ENCODE peak calls at places on chromosomes 11 and 22, in five cellular contexts. One of them, this sample, is unnamed.

GRCh38 chr11:97746832-97747231 is 1273.9 kb upstream of the CNTN5 start:
- DNase-seq in GM23338: no peak
- DNase-seq in brain microvascular endothelial cell: no peak
- DNase-seq in psoas muscle: no peak
- DNase-seq in neural progenitor cell: no peak
- DNase-seq in this sample: no peak

GRCh38 chr22:22210375-22210774 is 34.2 kb upstream of the VPREB1 start:
- DNase-seq in GM23338: no peak
- DNase-seq in brain microvascular endothelial cell: peak; percentile 56
- DNase-seq in psoas muscle: no peak
- DNase-seq in neural progenitor cell: no peak
- DNase-seq in this sample: no peak

GRCh38 chr11:57905439-57905838 is 118.2 kb upstream of the OR9Q1 start:
- DNase-seq in GM23338: no peak
- DNase-seq in brain microvascular endothelial cell: no peak
- DNase-seq in psoas muscle: no peak
- DNase-seq in neural progenitor cell: no peak
- DNase-seq in this sample: no peak

GRCh38 chr11:47331454-47332302 is 20.8 kb downstream of the MYBPC3 start:
- DNase-seq in GM23338: no peak
- DNase-seq in brain microvascular endothelial cell: no peak
- DNase-seq in psoas muscle: no peak
- DNase-seq in neural progenitor cell: no peak
- DNase-seq in this sample: peak; percentile 56

GRCh38 chr11:69958308-69958707 is 119.8 kb upstream of the ANO1 start:
- DNase-seq in GM23338: no peak
- DNase-seq in brain microvascular endothelial cell: peak; percentile 82
- DNase-seq in psoas muscle: no peak
- DNase-seq in neural progenitor cell: no peak
- DNase-seq in this sample: no peak

GRCh38 chr11:109783017-109783416 is 310.2 kb upstream of the ZC3H12C start:
- DNase-seq in GM23338: no peak
- DNase-seq in brain microvascular endothelial cell: no peak
- DNase-seq in psoas muscle: no peak
- DNase-seq in neural progenitor cell: no peak
- DNase-seq in this sample: no peak

GRCh38 chr22:41998361-41999261 is at the start of gene WBP2NL:
- DNase-seq in GM23338: peak; percentile 37
- DNase-seq in brain microvascular endothelial cell: peak; percentile 58
- DNase-seq in psoas muscle: peak; percentile 89
- DNase-seq in neural progenitor cell: no peak
- DNase-seq in this sample: peak; percentile 87

GRCh38 chr22:40189979-40190378 is 12.3 kb downstream of the TNRC6B start:
- DNase-seq in GM23338: no peak
- DNase-seq in brain microvascular endothelial cell: no peak
- DNase-seq in psoas muscle: no peak
- DNase-seq in neural progenitor cell: no peak
- DNase-seq in this sample: no peak

GRCh38 chr11:14119357-14119756 is 156.8 kb downstream of the SPON1 start:
- DNase-seq in GM23338: no peak
- DNase-seq in brain microvascular endothelial cell: no peak
- DNase-seq in psoas muscle: no peak
- DNase-seq in neural progenitor cell: no peak
- DNase-seq in this sample: no peak

GRCh38 chr11:35038211-35038930 is 100.6 kb upstream of the CD44 start:
- DNase-seq in GM23338: no peak
- DNase-seq in brain microvascular endothelial cell: no peak
- DNase-seq in psoas muscle: no peak
- DNase-seq in neural progenitor cell: no peak
- DNase-seq in this sample: no peak

GRCh38 chr11:62716206-62716605 is 8.7 kb downstream of the GNG3 start:
- DNase-seq in GM23338: no peak
- DNase-seq in brain microvascular endothelial cell: no peak
- DNase-seq in psoas muscle: no peak
- DNase-seq in neural progenitor cell: no peak
- DNase-seq in this sample: no peak

GRCh38 chr22:19962246-19962908 is 20.8 kb upstream of the TXNRD2 start:
- DNase-seq in GM23338: peak; percentile 96
- DNase-seq in brain microvascular endothelial cell: peak; percentile 68
- DNase-seq in psoas muscle: peak; percentile 75
- DNase-seq in neural progenitor cell: peak; percentile 95
- DNase-seq in this sample: peak; percentile 84

GRCh38 chr11:3995949-3996554 is 98.5 kb upstream of the RRM1 start:
- DNase-seq in GM23338: no peak
- DNase-seq in brain microvascular endothelial cell: peak; percentile 50
- DNase-seq in psoas muscle: no peak
- DNase-seq in neural progenitor cell: no peak
- DNase-seq in this sample: no peak

GRCh38 chr22:50112151-50113118 is 22.6 kb downstream of the MOV10L1 start:
- DNase-seq in GM23338: no peak
- DNase-seq in brain microvascular endothelial cell: peak; percentile 85
- DNase-seq in psoas muscle: no peak
- DNase-seq in neural progenitor cell: no peak
- DNase-seq in this sample: no peak

GRCh38 chr11:132959663-132960062 is 572.6 kb downstream of the OPCML start:
- DNase-seq in GM23338: no peak
- DNase-seq in brain microvascular endothelial cell: no peak
- DNase-seq in psoas muscle: no peak
- DNase-seq in neural progenitor cell: no peak
- DNase-seq in this sample: no peak

GRCh38 chr11:94574193-94574961 is 7.2 kb downstream of the PIWIL4 start:
- DNase-seq in GM23338: no peak
- DNase-seq in brain microvascular endothelial cell: peak; percentile 78
- DNase-seq in psoas muscle: no peak
- DNase-seq in neural progenitor cell: no peak
- DNase-seq in this sample: no peak

GRCh38 chr11:35083181-35084061 is 55.5 kb upstream of the CD44 start:
- DNase-seq in GM23338: peak; percentile 37
- DNase-seq in brain microvascular endothelial cell: peak; percentile 99
- DNase-seq in psoas muscle: peak; percentile 63
- DNase-seq in neural progenitor cell: peak; percentile 6
- DNase-seq in this sample: peak; percentile 43

GRCh38 chr11:35066029-35066428 is 72.9 kb upstream of the CD44 start:
- DNase-seq in GM23338: no peak
- DNase-seq in brain microvascular endothelial cell: no peak
- DNase-seq in psoas muscle: no peak
- DNase-seq in neural progenitor cell: no peak
- DNase-seq in this sample: no peak

GRCh38 chr22:20777420-20778177 is 3.7 kb downstream of the SERPIND1 start:
- DNase-seq in GM23338: no peak
- DNase-seq in brain microvascular endothelial cell: peak; percentile 84
- DNase-seq in psoas muscle: no peak
- DNase-seq in neural progenitor cell: no peak
- DNase-seq in this sample: peak; percentile 68

GRCh38 chr11:122157540-122158173 is 41.6 kb upstream of the BLID start:
- DNase-seq in GM23338: no peak
- DNase-seq in brain microvascular endothelial cell: no peak
- DNase-seq in psoas muscle: no peak
- DNase-seq in neural progenitor cell: no peak
- DNase-seq in this sample: no peak

GRCh38 chr22:43643362-43643761 is 168.7 kb downstream of the EFCAB6 start:
- DNase-seq in GM23338: no peak
- DNase-seq in brain microvascular endothelial cell: no peak
- DNase-seq in psoas muscle: no peak
- DNase-seq in neural progenitor cell: no peak
- DNase-seq in this sample: no peak

GRCh38 chr11:34605481-34606325 is 15.2 kb upstream of the EHF start:
- DNase-seq in GM23338: no peak
- DNase-seq in brain microvascular endothelial cell: no peak
- DNase-seq in psoas muscle: no peak
- DNase-seq in neural progenitor cell: no peak
- DNase-seq in this sample: no peak

GRCh38 chr11:12693485-12694181 is 19.4 kb downstream of the TEAD1 start:
- DNase-seq in GM23338: no peak
- DNase-seq in brain microvascular endothelial cell: peak; percentile 93
- DNase-seq in psoas muscle: peak; percentile 66
- DNase-seq in neural progenitor cell: no peak
- DNase-seq in this sample: peak; percentile 62

GRCh38 chr11:67354314-67355022 is 1.1 kb upstream of the POLD4 start:
- DNase-seq in GM23338: no peak
- DNase-seq in brain microvascular endothelial cell: peak; percentile 97
- DNase-seq in psoas muscle: peak; percentile 82
- DNase-seq in neural progenitor cell: peak; percentile 29
- DNase-seq in this sample: no peak

GRCh38 chr22:33697640-33698039 is 222.6 kb downstream of the LARGE1 start:
- DNase-seq in GM23338: no peak
- DNase-seq in brain microvascular endothelial cell: peak; percentile 66
- DNase-seq in psoas muscle: no peak
- DNase-seq in neural progenitor cell: no peak
- DNase-seq in this sample: no peak

GRCh38 chr22:28915969-28916368 is 32.6 kb downstream of the ZNRF3 start:
- DNase-seq in GM23338: no peak
- DNase-seq in brain microvascular endothelial cell: no peak
- DNase-seq in psoas muscle: no peak
- DNase-seq in neural progenitor cell: no peak
- DNase-seq in this sample: no peak

GRCh38 chr22:27270818-27271510 is 530.6 kb downstream of the MN1 start:
- DNase-seq in GM23338: no peak
- DNase-seq in brain microvascular endothelial cell: no peak
- DNase-seq in psoas muscle: no peak
- DNase-seq in neural progenitor cell: peak; percentile 27
- DNase-seq in this sample: no peak

GRCh38 chr11:127451852-127452251 is 451.3 kb upstream of the KIRREL3 start:
- DNase-seq in GM23338: no peak
- DNase-seq in brain microvascular endothelial cell: no peak
- DNase-seq in psoas muscle: peak; percentile 59
- DNase-seq in neural progenitor cell: no peak
- DNase-seq in this sample: no peak

GRCh38 chr11:36622431-36623136 is 24.5 kb upstream of the RAG2 start:
- DNase-seq in GM23338: peak; percentile 6
- DNase-seq in brain microvascular endothelial cell: peak; percentile 18
- DNase-seq in psoas muscle: no peak
- DNase-seq in neural progenitor cell: peak; percentile 9
- DNase-seq in this sample: no peak

GRCh38 chr11:111303476-111303875 is 5.1 kb downstream of the POU2AF3 start:
- DNase-seq in GM23338: no peak
- DNase-seq in brain microvascular endothelial cell: no peak
- DNase-seq in psoas muscle: no peak
- DNase-seq in neural progenitor cell: no peak
- DNase-seq in this sample: peak; percentile 81

GRCh38 chr11:10864688-10865087 is 6.8 kb upstream of the ZBED5 start:
- DNase-seq in GM23338: no peak
- DNase-seq in brain microvascular endothelial cell: no peak
- DNase-seq in psoas muscle: no peak
- DNase-seq in neural progenitor cell: no peak
- DNase-seq in this sample: no peak
- H3K4me3 ChIP-seq in GM23338: no peak overlapping the region
- H3K4me3 ChIP-seq in brain microvascular endothelial cell: no peak overlapping the region
- H3K4me3 ChIP-seq in psoas muscle: peak overlapping the region; percentile 13
- H3K4me3 ChIP-seq in neural progenitor cell: no peak overlapping the region
- H3K4me3 ChIP-seq in this sample: no peak overlapping the region

DNA sequence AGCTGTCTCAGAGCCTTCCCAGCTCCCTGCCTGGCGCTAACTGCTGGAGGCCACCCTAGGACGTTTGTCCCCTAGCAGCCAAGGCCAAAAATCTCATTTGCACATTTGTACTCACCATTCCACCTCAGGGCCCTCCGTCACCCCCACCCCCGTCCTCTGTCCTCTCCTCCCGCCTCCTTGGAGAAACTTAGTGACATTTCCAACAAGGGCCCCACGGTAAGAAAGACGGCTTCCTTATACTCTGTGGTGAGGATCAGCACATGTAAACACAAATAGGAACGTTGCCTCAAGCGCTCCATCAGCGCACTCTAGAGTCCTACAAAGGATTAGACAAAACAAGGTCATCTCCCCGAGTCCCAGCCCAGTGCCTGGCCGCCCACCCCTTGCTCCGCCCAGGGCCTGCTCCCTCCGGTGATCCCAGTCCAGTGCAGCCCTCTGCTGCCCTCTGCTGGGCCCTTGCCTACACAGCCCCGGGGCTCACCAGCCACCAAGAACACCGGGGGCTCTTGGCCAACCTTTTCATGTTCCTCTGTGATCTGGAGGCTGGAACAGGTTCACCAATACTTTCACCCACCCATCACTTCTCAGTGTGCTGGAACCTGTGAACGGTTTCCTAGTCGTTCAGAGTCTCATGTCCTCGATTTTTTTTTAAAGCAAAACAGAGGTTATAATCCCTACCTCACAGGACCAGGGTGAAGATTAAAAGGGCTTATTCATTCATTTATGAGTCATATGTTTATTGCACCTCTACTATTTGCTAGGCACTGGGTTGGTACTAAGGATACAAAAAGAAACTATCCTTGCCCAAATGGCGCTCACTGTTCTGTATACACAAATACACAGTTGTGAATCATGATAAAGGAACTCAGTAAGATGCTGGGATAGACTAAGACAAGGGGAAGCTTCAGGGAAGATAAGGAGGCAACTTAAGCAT is 15.2 kb upstream of the CTR9 start:
- DNase-seq in GM23338: peak; percentile 97
- DNase-seq in brain microvascular endothelial cell: peak; percentile 91
- DNase-seq in psoas muscle: peak; percentile 98
- DNase-seq in neural progenitor cell: peak; percentile 96
- DNase-seq in this sample: peak; percentile 85
- H3K4me3 ChIP-seq in GM23338: peak overlapping the region; percentile 47
- H3K4me3 ChIP-seq in brain microvascular endothelial cell: peak overlapping the region; percentile 38
- H3K4me3 ChIP-seq in psoas muscle: peak overlapping the region; percentile 34
- H3K4me3 ChIP-seq in neural progenitor cell: peak overlapping the region; percentile 28
- H3K4me3 ChIP-seq in this sample: no peak overlapping the region

DNA sequence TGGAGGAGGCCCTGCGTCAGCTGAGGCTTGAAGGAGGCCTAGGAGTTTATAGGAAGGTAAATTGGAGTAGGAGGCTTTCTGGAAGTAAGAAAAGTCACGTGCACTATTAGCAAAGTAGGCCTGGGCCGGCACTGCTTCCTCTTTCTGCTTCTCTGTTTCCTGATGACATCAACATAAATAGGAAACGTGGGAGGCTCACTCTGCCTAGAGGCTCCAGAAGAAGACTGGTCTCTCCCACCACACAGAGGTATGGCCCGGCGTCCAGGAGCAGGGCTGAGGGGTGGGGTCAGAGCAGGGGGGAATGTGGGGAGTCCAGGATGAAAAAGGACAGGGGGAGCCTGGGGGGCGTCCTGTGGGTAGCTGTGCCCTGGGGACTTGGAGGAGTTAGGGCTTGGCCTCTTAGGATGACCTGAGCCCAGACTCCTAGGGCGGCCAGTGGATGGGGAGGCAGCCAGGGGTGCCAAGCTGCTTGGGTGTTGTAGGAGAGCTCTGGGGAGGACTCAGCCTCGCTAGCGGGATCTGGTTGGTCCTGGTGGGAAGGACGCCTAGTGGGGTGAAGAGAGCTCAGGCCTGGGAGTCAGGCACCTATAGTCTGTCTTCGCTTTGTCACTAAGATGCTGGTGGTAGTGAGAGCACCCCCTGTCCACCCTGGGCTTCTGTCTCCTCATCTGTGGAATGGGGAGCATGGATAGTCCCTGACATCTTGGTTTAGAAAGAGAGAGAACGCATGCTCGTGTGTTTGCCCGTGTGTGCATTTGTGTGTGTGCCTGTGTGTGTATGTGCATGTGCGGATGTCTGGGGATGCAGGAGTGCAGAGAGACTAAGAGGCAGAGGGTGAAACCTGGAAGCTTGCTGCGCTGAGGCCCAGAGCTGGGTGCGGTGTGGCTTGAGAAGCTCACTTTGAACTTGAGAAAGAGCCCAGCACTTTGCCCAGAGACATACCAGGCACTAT is at the start of gene CSF2RB:
- DNase-seq in GM23338: no peak
- DNase-seq in brain microvascular endothelial cell: no peak
- DNase-seq in psoas muscle: no peak
- DNase-seq in neural progenitor cell: no peak
- DNase-seq in this sample: no peak
- H3K4me3 ChIP-seq in GM23338: no peak within 1 kb of the TSS
- H3K4me3 ChIP-seq in brain microvascular endothelial cell: no peak within 1 kb of the TSS
- H3K4me3 ChIP-seq in psoas muscle: peak within 1 kb of the TSS; percentile 48
- H3K4me3 ChIP-seq in neural progenitor cell: no peak within 1 kb of the TSS
- H3K4me3 ChIP-seq in this sample: no peak within 1 kb of the TSS

GRCh38 chr22:48105254-48105653 is 1342.8 kb downstream of the TBC1D22A start:
- DNase-seq in GM23338: peak; percentile 3
- DNase-seq in brain microvascular endothelial cell: no peak
- DNase-seq in psoas muscle: no peak
- DNase-seq in neural progenitor cell: no peak
- DNase-seq in this sample: no peak
- H3K4me3 ChIP-seq in GM23338: no peak overlapping the region
- H3K4me3 ChIP-seq in brain microvascular endothelial cell: no peak overlapping the region
- H3K4me3 ChIP-seq in psoas muscle: no peak overlapping the region
- H3K4me3 ChIP-seq in neural progenitor cell: no peak overlapping the region
- H3K4me3 ChIP-seq in this sample: no peak overlapping the region